ENCODE peak calls at places on chromosomes 5 and 9, in five cellular contexts. D, C, L, G and X are unnamed samples.

GRCh38 chr5:149628221-149628620 is 46.9 kb downstream of the ARHGEF37 start:
- DNase-seq in D (no peak), C (no peak), L (no peak), G (no peak), X (no peak)

GRCh38 chr5:151477106-151477505 is 29.7 kb downstream of the SLC36A1 start:
- DNase-seq in D (no peak), C (no peak), L (no peak), G (no peak), X (no peak)

GRCh38 chr5:89445106-89445745 is 562.2 kb upstream of the MEF2C start:
- DNase-seq in D (no peak), C (no peak), L (no peak), G (no peak), X (no peak)

GRCh38 chr9:132671620-132672412 is 1.6 kb downstream of the GTF3C4 start:
- DNase-seq in D (no peak), C (peak), L (no peak), G (no peak), X (no peak)

GRCh38 chr5:84718377-84718776 is 333.7 kb upstream of the EDIL3 start:
- DNase-seq in D (no peak), C (peak), L (no peak), G (no peak), X (no peak)

GRCh38 chr9:93077811-93078210 is 18.2 kb upstream of the CARD19 start:
- DNase-seq in D (no peak), C (no peak), L (no peak), G (no peak), X (no peak)

GRCh38 chr9:113695901-113696300 is 180.2 kb upstream of the ZNF618 start:
- DNase-seq in D (no peak), C (no peak), L (no peak), G (no peak), X (no peak)

GRCh38 chr5:6805835-6806234 is 92.6 kb downstream of the TENT4A start:
- DNase-seq in D (no peak), C (no peak), L (no peak), G (no peak), X (no peak)

GRCh38 chr9:69637801-69638200 is 34.4 kb downstream of the APBA1 start:
- DNase-seq in D (no peak), C (peak), L (no peak), G (no peak), X (peak)

GRCh38 chr5:24110019-24110615 is 534.7 kb downstream of the CDH10 start:
- DNase-seq in D (no peak), C (peak), L (no peak), G (no peak), X (no peak)

GRCh38 chr9:129640871-129641750 is 840 bp downstream of the ASB6 start:
- DNase-seq in D (no peak), C (no peak), L (no peak), G (no peak), X (no peak)

GRCh38 chr5:101675510-101675909 is 620.6 kb downstream of the SLCO4C1 start:
- DNase-seq in D (no peak), C (no peak), L (no peak), G (no peak), X (no peak)

GRCh38 chr9:21873540-21874221 is 71.2 kb downstream of the MTAP start:
- DNase-seq in D (no peak), C (peak), L (no peak), G (no peak), X (no peak)

GRCh38 chr5:75435101-75435500 is 76.3 kb downstream of the CERT1 start:
- DNase-seq in D (no peak), C (peak), L (no peak), G (no peak), X (no peak)

GRCh38 chr9:97510797-97511761 is 9.6 kb downstream of the TMOD1 start:
- DNase-seq in D (no peak), C (peak), L (no peak), G (peak), X (peak)

GRCh38 chr5:73544429-73545402 is 20.7 kb downstream of the ANKRA2 start:
- DNase-seq in D (peak), C (no peak), L (no peak), G (no peak), X (no peak)

GRCh38 chr9:97557606-97558095 is 56.2 kb downstream of the TMOD1 start:
- DNase-seq in D (peak), C (peak), L (peak), G (no peak), X (no peak)

GRCh38 chr9:100884518-100884917 is 144.0 kb upstream of the PLPPR1 start:
- DNase-seq in D (no peak), C (no peak), L (no peak), G (no peak), X (no peak)

GRCh38 chr5:149853019-149853648 is 91.5 kb downstream of the PDE6A start:
- DNase-seq in D (peak), C (peak), L (no peak), G (peak), X (peak)

GRCh38 chr5:150295172-150295611 is 5.6 kb upstream of the CAMK2A start:
- DNase-seq in D (no peak), C (peak), L (no peak), G (no peak), X (peak)

GRCh38 chr5:180097163-180097894 is 25.8 kb upstream of the RNF130 start:
- DNase-seq in D (no peak), C (no peak), L (peak), G (no peak), X (no peak)

GRCh38 chr5:106894964-106895363 is 775.8 kb downstream of the EFNA5 start:
- DNase-seq in D (no peak), C (no peak), L (no peak), G (no peak), X (no peak)

GRCh38 chr5:53481887-53482716 is 1.7 kb downstream of the FST start:
- DNase-seq in D (peak), C (peak), L (peak), G (no peak), X (no peak)

DNA sequence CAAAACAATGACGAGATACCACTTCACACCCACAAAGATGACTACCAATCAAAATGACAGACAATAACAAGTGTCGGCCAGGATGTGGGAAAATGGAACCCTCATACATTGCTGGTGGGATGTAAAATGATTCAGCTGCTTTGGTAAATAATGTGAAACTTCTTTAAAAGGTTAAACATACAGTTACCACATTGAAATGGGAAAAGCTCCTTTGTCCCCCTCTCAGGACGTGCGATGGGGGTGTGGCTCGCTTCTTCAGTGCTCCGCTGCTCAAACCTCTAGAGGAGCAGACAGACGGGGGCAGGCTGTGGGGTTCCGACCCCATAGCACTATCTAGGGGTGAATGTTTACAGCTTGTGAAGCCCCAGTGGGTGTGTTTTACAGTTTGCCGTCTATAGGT is 8.0 kb upstream of the PLPP6 start:
- DNase-seq in D (no peak), C (no peak), L (no peak), G (no peak), X (no peak)
- H3K4me3 ChIP-seq in D (no peak), C (no peak), L (no peak), G (no peak), X (no peak)

GRCh38 chr9:91978739-91979414 is 28.8 kb upstream of the ROR2 start:
- DNase-seq in D (no peak), C (peak), L (no peak), G (peak), X (peak)
- TF ChIP-seq CTCF in D (peak), C (peak), L (no peak), G (peak), X (peak)

GRCh38 chr5:14209222-14209822 is 66.2 kb downstream of the TRIO start:
- DNase-seq in D (no peak), C (no peak), L (no peak), G (no peak), X (no peak)
- H3K4me3 ChIP-seq in D (no peak), C (no peak), L (no peak), G (no peak), X (no peak)

GRCh38 chr5:78472469-78473106 is 112.2 kb downstream of the SCAMP1 start:
- DNase-seq in D (no peak), C (peak), L (no peak), G (no peak), X (no peak)
- TF ChIP-seq CTCF in D (no peak), C (peak), L (no peak), G (no peak), X (peak)

DNA sequence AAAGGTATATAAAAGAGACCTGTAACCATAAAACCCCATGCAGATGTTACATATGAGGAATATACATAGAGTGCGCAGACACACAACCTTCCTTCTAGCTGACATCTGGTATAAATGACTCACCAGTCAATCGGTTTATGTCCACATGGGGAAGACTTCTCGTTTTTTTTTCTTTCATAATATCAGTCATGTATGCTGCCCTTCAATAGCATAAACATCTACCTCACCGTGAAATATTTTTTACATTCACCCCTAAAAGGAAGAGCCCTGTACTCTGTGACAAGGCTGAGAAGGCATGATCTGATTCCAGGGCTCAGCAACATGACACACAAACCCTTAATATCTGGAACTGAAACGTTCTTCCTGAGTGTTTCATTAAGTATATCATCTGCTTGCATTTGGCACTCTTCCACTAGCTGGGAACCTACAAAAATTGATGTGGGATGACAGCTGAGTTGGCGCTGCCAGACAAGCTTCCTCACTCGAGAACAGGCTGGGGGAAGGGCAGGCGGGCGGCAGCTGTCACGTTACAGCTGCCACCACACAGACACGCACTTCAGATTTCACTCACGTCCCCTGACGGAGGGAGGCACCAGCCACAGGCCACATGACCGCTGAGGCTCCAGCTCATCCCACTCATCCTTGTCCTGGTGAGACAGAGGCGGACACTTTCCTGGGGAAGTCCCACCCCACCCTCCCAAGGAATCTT is 74.2 kb downstream of the SHB start:
- DNase-seq in D (peak), C (no peak), L (peak), G (no peak), X (no peak)
- H3K4me3 ChIP-seq in D (no peak), C (no peak), L (no peak), G (peak), X (peak)

GRCh38 chr9:136437430-136437829 is 2.2 kb downstream of the INPP5E start:
- DNase-seq in D (no peak), C (peak), L (no peak), G (no peak), X (no peak)
- TF ChIP-seq CTCF in D (no peak), C (no peak), L (no peak), G (no peak), X (no peak)

GRCh38 chr5:147734839-147735238 is 47.7 kb downstream of the JAKMIP2 start:
- DNase-seq in D (no peak), C (no peak), L (no peak), G (no peak), X (no peak)
- H3K4me3 ChIP-seq in D (no peak), C (no peak), L (no peak), G (no peak), X (no peak)